ENCODE peak calls at places on chromosomes 6 and 20, in ten cellular contexts. H is esophagus squamous epithelium, O is thyroid gland, R is sigmoid colon, N is endothelial cell of umbilical vein, T is stomach, C is K562, U is GM12878, P is tibial nerve, Y is body of pancreas. K is an unnamed sample.

GRCh38 chr6:118469468-118469867 is 78.6 kb upstream of the PLN start:
- DNase-seq in Y (no peak), R (no peak), N (no peak), O (no peak), H (no peak), U (no peak), T (no peak), C (no peak), P (no peak), K (peak)

GRCh38 chr6:165626711-165627110 is 36.3 kb downstream of the PDE10A start:
- DNase-seq in Y (no peak), U (no peak), C (no peak), O (no peak), T (no peak), R (no peak), P (no peak), H (no peak), N (no peak), K (no peak)

GRCh38 chr6:37019065-37019450 is 13.6 kb downstream of the FGD2 start:
- DNase-seq in C (no peak), R (no peak), T (no peak), Y (peak), H (no peak), N (no peak), U (no peak), O (peak), P (no peak), K (peak)

GRCh38 chr20:24960302-24960801 is 11.3 kb downstream of the CST7 start:
- DNase-seq in C (no peak), H (no peak), P (no peak), Y (no peak), U (no peak), N (no peak), O (no peak), T (peak), R (peak), K (no peak)

GRCh38 chr6:150346346-150346745 is 22.5 kb upstream of the IYD start:
- DNase-seq in N (no peak), T (no peak), H (no peak), O (peak), C (no peak), U (no peak), R (no peak), P (no peak), Y (no peak), K (no peak)

GRCh38 chr20:57398901-57399535 is 7.8 kb downstream of the RBM38 start:
- DNase-seq in Y (no peak), T (no peak), U (no peak), R (peak), N (no peak), P (no peak), C (no peak), H (no peak), O (no peak), K (no peak)

GRCh38 chr20:49284818-49285217 is 7.0 kb upstream of the ZNFX1 start:
- DNase-seq in Y (no peak), R (no peak), P (no peak), C (no peak), O (no peak), T (no peak), N (no peak), U (no peak), H (no peak), K (no peak)

GRCh38 chr6:7216941-7217621 is 95.9 kb downstream of the SSR1 start:
- DNase-seq in T (no peak), R (no peak), U (no peak), P (no peak), N (no peak), C (no peak), H (no peak), O (peak), Y (no peak), K (peak)

GRCh38 chr20:48406462-48407235 is 421.1 kb downstream of the PREX1 start:
- DNase-seq in H (no peak), P (no peak), O (no peak), Y (peak), N (no peak), R (no peak), U (no peak), T (no peak), C (no peak), K (no peak)

GRCh38 chr20:15047100-15047499 is 709.7 kb upstream of the FLRT3 start:
- DNase-seq in T (no peak), C (no peak), Y (no peak), N (no peak), P (no peak), O (no peak), U (no peak), R (no peak), H (no peak), K (no peak)

GRCh38 chr20:3041818-3042504 is 1.5 kb upstream of the GNRH2 start:
- DNase-seq in O (no peak), Y (peak), U (no peak), T (no peak), N (peak), P (no peak), R (no peak), C (no peak), H (no peak), K (no peak)
- H3K27ac ChIP-seq in O (peak), Y (peak), U (no peak), T (peak), N (no peak), P (peak), R (peak), C (no peak), H (peak), K (peak)

GRCh38 chr6:147205690-147206600 is 1.7 kb downstream of the STXBP5 start:
- DNase-seq in O (no peak), C (peak), P (no peak), T (no peak), Y (peak), R (no peak), N (no peak), H (no peak), U (no peak), K (no peak)

GRCh38 chr6:147204843-147205311 is 660 bp downstream of the STXBP5 start:
- DNase-seq in T (no peak), R (no peak), Y (no peak), N (peak), C (no peak), U (no peak), H (no peak), P (no peak), O (no peak), K (no peak)

GRCh38 chr6:147209762-147210449 is 5.7 kb downstream of the STXBP5 start:
- DNase-seq in Y (no peak), O (no peak), H (no peak), C (no peak), P (no peak), N (no peak), R (no peak), U (no peak), T (no peak), K (no peak)

GRCh38 chr6:147207851-147208754 is 3.9 kb downstream of the STXBP5 start:
- DNase-seq in R (no peak), Y (no peak), N (no peak), U (no peak), O (no peak), T (no peak), C (no peak), H (no peak), P (no peak), K (no peak)

DNA sequence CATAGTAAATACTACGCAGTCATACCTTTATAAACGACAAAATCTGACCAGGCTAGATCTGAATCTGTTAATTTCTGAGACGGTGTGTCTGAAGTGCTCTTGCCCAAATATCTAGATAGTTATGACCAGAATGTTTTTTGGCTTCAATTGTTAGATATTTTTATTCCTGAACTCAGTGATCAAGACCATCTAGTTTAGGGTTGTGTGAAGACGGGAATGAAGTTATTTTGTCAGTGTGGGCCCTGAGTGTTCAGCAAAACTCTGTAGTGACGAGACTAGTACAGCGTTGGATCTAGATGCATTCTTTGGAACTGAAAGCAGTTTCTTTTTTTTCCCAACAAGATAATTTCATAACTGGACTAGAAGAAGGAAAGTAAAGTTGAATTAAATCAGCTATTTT is 3.1 kb downstream of the STXBP5 start:
- DNase-seq in R (no peak), Y (no peak), H (no peak), C (no peak), N (no peak), P (no peak), U (no peak), O (no peak), T (no peak), K (no peak)
- H3K4me3 ChIP-seq in R (peak), Y (no peak), H (no peak), C (peak), N (no peak), P (no peak), U (no peak), O (no peak), T (peak), K (no peak)

DNA sequence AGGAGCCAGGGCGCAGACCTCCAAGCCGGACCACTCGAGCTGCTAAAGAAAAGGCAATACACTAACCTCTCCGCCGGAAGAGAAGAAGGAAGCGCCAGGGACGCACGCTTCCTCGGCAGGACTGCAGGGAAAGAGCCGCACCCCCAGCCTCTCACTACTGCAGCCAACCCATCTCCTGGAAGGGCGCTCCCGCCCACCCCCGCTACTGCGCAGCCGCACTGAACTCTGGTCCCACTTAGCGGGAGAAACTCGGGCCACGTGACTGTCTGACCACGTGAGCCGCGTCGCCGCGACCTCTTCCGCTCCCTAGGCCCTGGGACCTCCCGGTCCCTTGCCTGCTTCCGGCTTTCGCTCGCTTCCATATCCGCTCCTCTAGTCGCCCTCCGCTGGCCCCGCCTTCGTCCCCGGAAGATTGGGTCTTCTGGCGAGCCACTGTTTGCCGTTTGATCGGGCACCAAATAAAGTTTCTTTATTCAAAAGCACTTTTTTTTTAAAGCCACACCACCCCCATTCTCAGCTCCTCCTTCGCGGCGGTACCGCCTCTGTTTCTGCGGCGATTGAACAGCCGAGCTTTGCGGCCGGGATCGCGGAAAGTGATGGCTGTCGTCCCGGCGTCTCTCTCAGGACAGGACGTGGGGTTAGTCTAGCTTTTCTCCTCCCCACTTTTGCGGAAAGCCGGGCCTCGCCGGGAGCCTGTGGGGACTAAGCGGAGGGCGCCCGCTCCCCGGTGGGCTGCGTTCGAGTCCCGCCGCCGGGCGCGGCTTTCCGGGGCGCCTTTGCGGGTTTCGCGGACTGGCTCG is at the start of gene RMND1:
- DNase-seq in R (peak), Y (peak), H (peak), T (peak), O (peak), N (peak), C (peak), U (peak), P (peak), K (peak)
- TF ChIP-seq POLR2A in R (peak), Y (peak), H (peak), T (no peak), O (peak), N (peak), C (peak), U (peak), P (peak), K (peak)

GRCh38 chr20:20395856-20396600 is 28.1 kb downstream of the INSM1 start:
- DNase-seq in P (no peak), U (no peak), H (no peak), O (no peak), T (no peak), Y (no peak), R (no peak), N (no peak), C (no peak), K (no peak)
- H3K27ac ChIP-seq in P (no peak), U (no peak), H (no peak), O (no peak), T (no peak), Y (no peak), R (no peak), N (no peak), C (no peak), K (no peak)

DNA sequence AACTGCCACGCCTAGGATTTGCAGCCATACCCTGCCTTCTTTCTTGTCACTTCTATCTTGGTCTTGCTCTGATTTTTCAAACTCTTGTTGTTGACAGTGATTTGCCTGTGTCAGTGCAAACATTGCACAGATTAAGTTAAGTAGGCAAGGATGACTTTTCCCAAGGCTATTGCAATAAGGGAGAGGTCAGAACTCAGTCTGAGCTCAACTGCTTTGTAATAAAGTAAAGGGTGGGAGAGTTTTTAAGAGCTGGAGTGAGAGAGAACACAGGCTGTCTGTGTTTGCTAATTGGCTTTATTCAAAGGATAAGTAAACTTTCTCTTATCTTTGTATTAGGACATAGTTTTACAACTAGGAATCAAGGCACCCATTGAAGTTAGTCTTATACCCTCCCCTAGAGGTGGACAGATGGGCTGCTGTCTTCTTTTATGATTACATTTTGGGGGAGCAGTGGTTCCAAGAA is 448.6 kb downstream of the PHF3 start:
- DNase-seq in N (no peak), Y (no peak), P (no peak), O (no peak), C (no peak), R (no peak), U (no peak), H (no peak), T (no peak), K (no peak)
- H3K4me3 ChIP-seq in N (no peak), Y (no peak), P (no peak), O (no peak), C (no peak), R (no peak), U (no peak), H (no peak), T (no peak), K (no peak)

GRCh38 chr6:27141472-27142015 is 106.0 kb upstream of the PRSS16 start:
- DNase-seq in U (no peak), N (no peak), R (no peak), C (no peak), Y (no peak), T (no peak), P (no peak), H (no peak), O (no peak), K (no peak)
- TF ChIP-seq POLR2A in U (no peak), N (no peak), R (no peak), C (peak), Y (no peak), T (no peak), P (no peak), H (no peak), O (no peak), K (no peak)

K was measured in right lobe of liver.